ENCODE peak calls at places on chromosomes 6 and 20, in eight cellular contexts. B, Y, I, M, W, H, U and N are unnamed samples.

GRCh38 chr20:41004561-41005360 is 23.9 kb upstream of the TOP1 start:
- DNase-seq in B (no peak), W (no peak), I (no peak), H (no peak), U (no peak), M (no peak), Y (no peak), N (no peak)

GRCh38 chr6:11711644-11711993 is 67.0 kb downstream of the ADTRP start:
- DNase-seq in U (no peak), B (no peak), M (peak; percentile 82), Y (no peak), I (no peak), H (no peak), W (no peak), N (no peak)

GRCh38 chr6:45371924-45372582 is 5.7 kb downstream of the SUPT3H start:
- DNase-seq in M (no peak), I (no peak), W (no peak), H (no peak), U (peak; percentile 51), Y (no peak), B (no peak), N (no peak)

GRCh38 chr6:6749791-6750434 is 161.4 kb downstream of the LY86 start:
- DNase-seq in W (peak; percentile 61), Y (peak; percentile 44), M (peak; percentile 40), B (peak; percentile 68), I (no peak), H (peak; percentile 83), U (peak; percentile 89), N (no peak)

GRCh38 chr6:88870728-88871330 is 92.6 kb downstream of the RNGTT start:
- DNase-seq in Y (no peak), U (peak; percentile 79), M (peak; percentile 75), I (peak; percentile 61), B (peak; percentile 12), H (no peak), W (peak; percentile 50), N (no peak)

GRCh38 chr6:43877021-43877420 is 107.0 kb downstream of the VEGFA start:
- DNase-seq in I (no peak), Y (no peak), U (no peak), H (peak; percentile 38), B (no peak), W (no peak), M (no peak), N (no peak)

GRCh38 chr20:19688031-19688806 is 69.8 kb upstream of the RIN2 start:
- DNase-seq in I (peak; percentile 37), W (peak; percentile 63), H (peak; percentile 84), Y (peak; percentile 80), U (peak; percentile 90), M (no peak), B (peak; percentile 78), N (peak; percentile 78)

GRCh38 chr6:122620428-122620827 is 10.2 kb downstream of the PKIB start:
- DNase-seq in Y (no peak), I (no peak), H (no peak), W (no peak), M (no peak), U (no peak), B (no peak), N (no peak)

GRCh38 chr20:41392295-41392694 is 25.7 kb upstream of the EMILIN3 start:
- DNase-seq in M (no peak), W (no peak), B (no peak), I (no peak), U (no peak), Y (no peak), H (no peak), N (no peak)

GRCh38 chr6:111215134-111215533 is 127.8 kb downstream of the SLC16A10 start:
- DNase-seq in Y (no peak), I (no peak), B (no peak), W (no peak), M (no peak), H (no peak), U (peak; percentile 58), N (no peak)

GRCh38 chr6:142827356-142827755 is 117.6 kb downstream of the HIVEP2 start:
- DNase-seq in B (no peak), M (no peak), U (no peak), W (no peak), Y (peak; percentile 40), H (no peak), I (no peak), N (peak; percentile 55)

GRCh38 chr20:32465092-32465900 is 107.2 kb downstream of the ASXL1 start:
- DNase-seq in H (peak; percentile 91), Y (peak; percentile 64), B (peak; percentile 87), W (peak; percentile 98), U (peak; percentile 86), I (no peak), M (no peak), N (peak; percentile 88)

GRCh38 chr6:133609404-133610270 is 279.3 kb upstream of the TCF21 start:
- DNase-seq in M (no peak), U (peak; percentile 96), B (peak; percentile 62), I (no peak), H (no peak), W (peak; percentile 88), Y (no peak), N (no peak)

GRCh38 chr6:21748343-21749063 is 155.0 kb downstream of the SOX4 start:
- DNase-seq in W (no peak), B (no peak), Y (no peak), I (no peak), M (no peak), U (peak; percentile 64), H (no peak), N (no peak)

GRCh38 chr6:146871613-146872465 is 273.1 kb downstream of the ADGB start:
- DNase-seq in H (no peak), M (no peak), U (no peak), I (no peak), W (peak; percentile 28), Y (no peak), B (no peak), N (no peak)

GRCh38 chr20:59939879-59940128 is 301 bp downstream of the PPP1R3D start:
- DNase-seq in H (no peak), W (no peak), B (no peak), M (no peak), I (no peak), U (peak; percentile 26), Y (peak; percentile 52), N (peak; percentile 52)

GRCh38 chr6:37840940-37841300 is 21.4 kb downstream of the ZFAND3 start:
- DNase-seq in I (no peak), W (no peak), M (no peak), B (no peak), U (no peak), Y (no peak), H (no peak), N (no peak)

GRCh38 chr6:130776287-130776925 is 50.8 kb upstream of the SMLR1 start:
- DNase-seq in I (peak; percentile 86), M (peak; percentile 20), Y (no peak), H (no peak), W (no peak), B (no peak), U (no peak), N (no peak)

GRCh38 chr6:51814418-51814817 is 273.0 kb downstream of the PKHD1 start:
- DNase-seq in M (no peak), W (no peak), I (peak; percentile 87), Y (no peak), H (no peak), U (no peak), B (no peak), N (no peak)

GRCh38 chr6:37083243-37084138 is 78.0 kb downstream of the FGD2 start:
- DNase-seq in B (no peak), Y (peak; percentile 82), M (no peak), W (peak; percentile 96), H (peak; percentile 90), U (peak; percentile 99), I (no peak), N (peak; percentile 95)

GRCh38 chr6:128570439-128571063 is 50.2 kb upstream of the PTPRK start:
- DNase-seq in W (no peak), I (peak; percentile 11), M (no peak), Y (no peak), U (no peak), B (peak; percentile 53), H (no peak), N (no peak)

GRCh38 chr20:10217517-10218410 is 866 bp upstream of the SNAP25 start:
- DNase-seq in W (no peak), U (peak; percentile 99), Y (no peak), I (no peak), M (no peak), H (peak; percentile 52), B (no peak), N (no peak)

GRCh38 chr6:42099340-42100028 is 42.9 kb downstream of the C6orf132 start:
- DNase-seq in H (peak; percentile 82), B (peak; percentile 81), U (peak; percentile 72), Y (no peak), I (no peak), W (peak; percentile 39), M (no peak), N (no peak)
- H3K27ac ChIP-seq in H (peak overlapping the region; percentile 74), B (peak overlapping the region; percentile 91), U (peak overlapping the region; percentile 75), Y (peak overlapping the region; percentile 63), I (no peak overlapping the region), W (peak overlapping the region; percentile 31), M (no peak overlapping the region), N (no peak overlapping the region)

DNA sequence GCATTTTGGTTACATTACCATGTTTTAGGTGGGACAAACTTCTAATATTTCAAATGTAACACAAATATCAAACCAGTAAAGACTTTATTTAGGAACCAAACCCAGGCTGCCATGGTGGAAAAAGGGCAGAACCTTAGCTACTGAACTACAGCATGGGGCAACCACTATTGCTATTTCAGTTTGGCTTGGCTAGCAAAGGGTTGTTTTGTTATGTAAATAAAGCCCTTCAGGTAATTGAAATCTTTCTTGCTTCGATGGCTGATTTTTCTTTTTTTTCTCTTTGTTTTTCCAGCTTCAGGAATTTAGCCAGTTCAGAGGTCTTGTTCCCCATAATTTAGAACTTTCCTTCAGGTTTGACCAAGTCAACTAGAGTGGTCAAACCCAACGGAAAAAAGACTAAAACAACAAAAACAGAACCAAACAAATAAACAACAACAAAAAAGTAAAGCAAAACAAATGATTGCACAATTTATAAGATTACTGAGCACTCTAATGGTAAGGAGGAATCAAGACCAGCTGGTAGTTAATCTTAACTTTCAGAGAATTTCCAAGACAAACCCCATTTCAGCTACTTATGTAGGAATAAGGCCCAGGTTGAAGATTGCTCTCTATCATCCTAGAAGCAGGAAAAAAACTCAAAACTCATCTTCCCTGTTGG is 34.4 kb downstream of the UBD start:
- DNase-seq in Y (no peak), B (no peak), I (no peak), U (no peak), M (no peak), H (no peak), W (no peak), N (no peak)
- H3K4me1 ChIP-seq in Y (no peaks in the 10 kb centered on the region), B (no peaks in the 10 kb centered on the region), I (no peaks in the 10 kb centered on the region), U (no peaks in the 10 kb centered on the region), M (no peaks in the 10 kb centered on the region), H (no peaks in the 10 kb centered on the region), W (no peaks in the 10 kb centered on the region), N (no peaks in the 10 kb centered on the region)

GRCh38 chr20:6014017-6014416 is 39.8 kb downstream of the LRRN4 start:
- DNase-seq in H (no peak), M (no peak), W (no peak), Y (no peak), U (no peak), B (no peak), I (no peak), N (no peak)
- H3K4me3 ChIP-seq in H (no peak overlapping the region), M (no peak overlapping the region), W (no peak overlapping the region), Y (no peak overlapping the region), U (no peak overlapping the region), B (no peak overlapping the region), I (no peak overlapping the region), N (no peak overlapping the region)

DNA sequence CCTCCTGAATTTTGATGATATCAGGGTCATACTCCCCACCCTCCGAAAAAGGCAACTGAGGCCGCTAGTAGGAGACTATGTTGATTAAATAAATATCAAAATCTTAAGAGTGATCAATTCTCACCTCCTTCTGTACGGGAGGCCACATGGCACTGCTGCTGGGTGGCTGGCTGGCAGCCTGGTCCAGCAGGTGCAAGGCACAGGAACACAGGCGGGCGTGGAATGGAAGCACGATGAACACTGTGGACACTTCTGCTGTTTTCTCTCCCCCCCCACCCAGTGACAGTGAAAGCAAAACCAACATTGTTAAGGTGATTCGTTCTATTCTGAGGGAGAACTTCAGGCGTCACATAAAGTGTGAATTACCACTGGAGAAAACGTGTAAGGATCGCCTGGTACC is 9.7 kb upstream of the CLDN20 start:
- DNase-seq in H (no peak), I (no peak), U (no peak), W (no peak), B (no peak), M (no peak), Y (no peak), N (no peak)
- H3K27ac ChIP-seq in H (no peak overlapping the region), I (no peak overlapping the region), U (no peak overlapping the region), W (no peak overlapping the region), B (peak overlapping the region; percentile 63), M (no peak overlapping the region), Y (peak overlapping the region; percentile 64), N (no peak overlapping the region)